ENCODE peak calls at places on chromosomes 3 and 15, in nine cellular contexts. S is NCI-H774; N is stimulated activated CD8-positive, alpha-beta memory T cell treated with anti-CD3 and anti-CD28 coated beads, Interleukin-2, amount 100 ng/mL, for 48 hours; D is NCI-H2081; V is endothelial cell; T is ureter; W is activated CD4-positive, alpha-beta T cell treated with anti-CD3 and anti-CD28 coated beads for 48 hours; B is fibroblast of gingiva; G is HuH-7. A is an unnamed sample.
A peak's percentile ranks its signal among the peaks of the same experiment; 100 is the strongest.

GRCh38 chr3:116444819-116445290 is 432 bp downstream of the LSAMP start:
- DNase-seq in S (no peak), N (no peak), D (peak; percentile 38), V (peak; percentile 16), T (no peak), W (no peak), B (no peak), G (no peak), A (no peak)

GRCh38 chr3:172595648-172596393 is 72.6 kb upstream of the TNFSF10 start:
- DNase-seq in S (peak; percentile 56), N (no peak), D (peak; percentile 54), V (no peak), T (no peak), W (peak; percentile 40), B (peak; percentile 56), G (no peak), A (peak; percentile 38)

GRCh38 chr3:115146418-115147328 is at the start of gene ZBTB20:
- DNase-seq in S (peak; percentile 56), N (peak; percentile 47), D (peak; percentile 51), V (peak; percentile 66), T (peak; percentile 70), W (peak; percentile 79), B (peak; percentile 75), G (peak; percentile 96), A (peak; percentile 50)

GRCh38 chr3:150449169-150449721 is 41.1 kb downstream of the TSC22D2 start:
- DNase-seq in S (no peak), N (no peak), D (no peak), V (no peak), T (no peak), W (no peak), B (peak; percentile 68), G (no peak), A (no peak)

GRCh38 chr15:63023351-63023945 is 19.1 kb upstream of the TPM1 start:
- DNase-seq in S (no peak), N (no peak), D (no peak), V (no peak), T (no peak), W (no peak), B (peak; percentile 85), G (no peak), A (no peak)

GRCh38 chr15:86915811-86916331 is 836.2 kb downstream of the AGBL1 start:
- DNase-seq in S (peak; percentile 30), N (no peak), D (no peak), V (peak; percentile 26), T (no peak), W (no peak), B (no peak), G (peak; percentile 55), A (no peak)

GRCh38 chr15:93948728-93949127 is 282.6 kb upstream of the MCTP2 start:
- DNase-seq in S (no peak), N (no peak), D (peak; percentile 27), V (no peak), T (no peak), W (no peak), B (no peak), G (no peak), A (no peak)

GRCh38 chr15:70669006-70669602 is 94.3 kb downstream of the UACA start:
- DNase-seq in S (no peak), N (no peak), D (no peak), V (no peak), T (no peak), W (no peak), B (no peak), G (no peak), A (no peak)

GRCh38 chr15:85764649-85765277 is 30.0 kb downstream of the KLHL25 start:
- DNase-seq in S (no peak), N (no peak), D (no peak), V (no peak), T (no peak), W (no peak), B (peak; percentile 61), G (no peak), A (no peak)